ENCODE peak calls at places on chromosomes 3 and 15, in five cellular contexts. D, I, V, N and J are unnamed samples.

GRCh38 chr15:98142584-98142983 is 182.1 kb downstream of the ARRDC4 start:
- DNase-seq in D (no peak), I (no peak), V (no peak), N (no peak), J (no peak)

GRCh38 chr3:127799476-127800222 is 22.7 kb downstream of the MGLL start:
- DNase-seq in D (peak; percentile 88), I (no peak), V (no peak), N (no peak), J (no peak)

GRCh38 chr3:85780806-85781205 is 822.0 kb downstream of the CADM2 start:
- DNase-seq in D (no peak), I (no peak), V (no peak), N (no peak), J (no peak)

GRCh38 chr15:76439542-76439941 is 103.0 kb downstream of the ISL2 start:
- DNase-seq in D (peak; percentile 68), I (peak; percentile 38), V (peak; percentile 48), N (no peak), J (no peak)

GRCh38 chr15:74620636-74621545 is 5.3 kb downstream of the CLK3 start:
- DNase-seq in D (peak; percentile 52), I (peak; percentile 54), V (peak; percentile 71), N (peak; percentile 66), J (peak; percentile 76)

GRCh38 chr3:6182909-6183308 is 678.0 kb upstream of the GRM7 start:
- DNase-seq in D (no peak), I (no peak), V (no peak), N (no peak), J (no peak)

GRCh38 chr15:99450896-99451358 is 114.9 kb upstream of the MEF2A start:
- DNase-seq in D (no peak), I (no peak), V (peak; percentile 42), N (no peak), J (peak; percentile 78)

GRCh38 chr3:194964809-194965208 is 279.1 kb downstream of the FAM43A start:
- DNase-seq in D (no peak), I (no peak), V (no peak), N (no peak), J (peak; percentile 5)

GRCh38 chr15:79089331-79089889 is 1.2 kb downstream of the RASGRF1 start:
- DNase-seq in D (no peak), I (no peak), V (no peak), N (no peak), J (peak; percentile 58)

GRCh38 chr3:169641167-169641566 is 22.3 kb downstream of the MECOM start:
- DNase-seq in D (no peak), I (no peak), V (peak; percentile 52), N (no peak), J (no peak)

GRCh38 chr15:92011611-92012367 is 158.3 kb downstream of the SLCO3A1 start:
- DNase-seq in D (peak; percentile 59), I (no peak), V (no peak), N (peak; percentile 57), J (no peak)